ENCODE peak calls at places on chromosome X, in four cellular contexts. One of them, this sample, is unnamed.

GRCh38 chrX:48474127-48474526 is 1.9 kb upstream of the FTSJ1 start:
- DNase-seq in body of pancreas: no peak
- DNase-seq in K562: no peak
- DNase-seq in CD4-positive, alpha-beta T cell: no peak
- DNase-seq in this sample: no peak

GRCh38 chrX:12370444-12371089 is 232.3 kb downstream of the FRMPD4 start:
- DNase-seq in K562: no peak
- DNase-seq in body of pancreas: no peak
- DNase-seq in CD4-positive, alpha-beta T cell: no peak
- DNase-seq in this sample: peak; percentile 57

GRCh38 chrX:24846551-24847170 is 152.9 kb downstream of the POLA1 start:
- DNase-seq in CD4-positive, alpha-beta T cell: no peak
- DNase-seq in K562: no peak
- DNase-seq in body of pancreas: no peak
- DNase-seq in this sample: peak; percentile 31

GRCh38 chrX:112830540-112830939 is 10.1 kb downstream of the AMOT start:
- DNase-seq in CD4-positive, alpha-beta T cell: no peak
- DNase-seq in K562: no peak
- DNase-seq in body of pancreas: no peak
- DNase-seq in this sample: no peak

GRCh38 chrX:53246231-53246630 is 21.2 kb upstream of the KDM5C start:
- DNase-seq in K562: no peak
- DNase-seq in body of pancreas: no peak
- DNase-seq in CD4-positive, alpha-beta T cell: no peak
- DNase-seq in this sample: peak; percentile 60

GRCh38 chrX:153755136-153755535 is 8.9 kb upstream of the PLXNB3 start:
- DNase-seq in body of pancreas: no peak
- DNase-seq in CD4-positive, alpha-beta T cell: no peak
- DNase-seq in K562: no peak
- DNase-seq in this sample: no peak

GRCh38 chrX:9231491-9231890 is 197.6 kb upstream of the FAM9B start:
- DNase-seq in K562: no peak
- DNase-seq in CD4-positive, alpha-beta T cell: no peak
- DNase-seq in body of pancreas: no peak
- DNase-seq in this sample: no peak

GRCh38 chrX:137575596-137576255 is 9.8 kb downstream of the ZIC3 start:
- DNase-seq in body of pancreas: no peak
- DNase-seq in CD4-positive, alpha-beta T cell: no peak
- DNase-seq in K562: no peak
- DNase-seq in this sample: no peak

GRCh38 chrX:136541294-136541693 is 9.3 kb downstream of the VGLL1 start:
- DNase-seq in CD4-positive, alpha-beta T cell: no peak
- DNase-seq in K562: no peak
- DNase-seq in body of pancreas: no peak
- DNase-seq in this sample: no peak

GRCh38 chrX:43380704-43381103 is 275.4 kb upstream of the MAOA start:
- DNase-seq in CD4-positive, alpha-beta T cell: no peak
- DNase-seq in body of pancreas: no peak
- DNase-seq in K562: no peak
- DNase-seq in this sample: no peak

GRCh38 chrX:47264507-47265173 is 31.8 kb downstream of the USP11 start:
- DNase-seq in CD4-positive, alpha-beta T cell: no peak
- DNase-seq in K562: peak; percentile 25
- DNase-seq in body of pancreas: no peak
- DNase-seq in this sample: peak; percentile 54

GRCh38 chrX:114581528-114582263 is 2.2 kb upstream of the HTR2C start:
- DNase-seq in CD4-positive, alpha-beta T cell: no peak
- DNase-seq in body of pancreas: no peak
- DNase-seq in K562: no peak
- DNase-seq in this sample: no peak

GRCh38 chrX:129768586-129769466 is 10.9 kb upstream of the SASH3 start:
- DNase-seq in CD4-positive, alpha-beta T cell: no peak
- DNase-seq in K562: no peak
- DNase-seq in body of pancreas: no peak
- DNase-seq in this sample: no peak

GRCh38 chrX:4963432-4963831 is 1250.0 kb upstream of the PRKX start:
- DNase-seq in body of pancreas: no peak
- DNase-seq in CD4-positive, alpha-beta T cell: no peak
- DNase-seq in K562: no peak
- DNase-seq in this sample: no peak

GRCh38 chrX:10395643-10396042 is 224.7 kb downstream of the MID1 start:
- DNase-seq in body of pancreas: no peak
- DNase-seq in K562: no peak
- DNase-seq in CD4-positive, alpha-beta T cell: no peak
- DNase-seq in this sample: no peak

GRCh38 chrX:97494756-97495372 is 611.2 kb downstream of the RPA4 start:
- DNase-seq in body of pancreas: no peak
- DNase-seq in CD4-positive, alpha-beta T cell: no peak
- DNase-seq in K562: no peak
- DNase-seq in this sample: no peak

GRCh38 chrX:45850775-45851433 is 650.2 kb upstream of the DIPK2B start:
- DNase-seq in body of pancreas: peak; percentile 16
- DNase-seq in CD4-positive, alpha-beta T cell: peak; percentile 5
- DNase-seq in K562: no peak
- DNase-seq in this sample: peak; percentile 15

GRCh38 chrX:110146521-110146920 is 143.6 kb downstream of the TMEM164 start:
- DNase-seq in K562: peak; percentile 66
- DNase-seq in CD4-positive, alpha-beta T cell: no peak
- DNase-seq in body of pancreas: peak; percentile 45
- DNase-seq in this sample: peak; percentile 26

DNA sequence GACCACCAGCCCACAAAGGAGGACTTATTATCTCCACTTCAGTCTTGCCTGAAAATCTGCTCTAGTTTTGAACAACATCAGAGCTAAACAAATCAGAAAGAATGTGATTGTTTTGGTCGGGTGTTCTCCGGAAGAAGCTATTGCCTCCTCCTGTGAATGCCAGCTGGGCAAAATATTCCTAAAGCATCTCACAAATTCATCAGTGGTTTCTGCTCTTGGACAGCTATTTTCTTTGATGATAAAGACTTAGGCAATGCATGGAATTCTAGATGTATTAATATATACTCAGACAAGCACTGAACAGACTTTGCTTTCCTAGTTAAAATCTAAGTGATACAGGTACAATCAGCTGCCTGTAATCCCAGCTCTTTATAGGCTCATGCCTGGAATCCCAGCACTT is 71.8 kb downstream of the ASMT start:
- DNase-seq in CD4-positive, alpha-beta T cell: no peak
- DNase-seq in K562: no peak
- DNase-seq in body of pancreas: no peak
- DNase-seq in this sample: no peak
- H3K27ac ChIP-seq in CD4-positive, alpha-beta T cell: no peak overlapping the region
- H3K27ac ChIP-seq in K562: no peak overlapping the region
- H3K27ac ChIP-seq in body of pancreas: no peak overlapping the region
- H3K27ac ChIP-seq in this sample: no peak overlapping the region

GRCh38 chrX:72572248-72573157 is at the start of gene HDAC8:
- DNase-seq in CD4-positive, alpha-beta T cell: peak; percentile 9
- DNase-seq in K562: peak; percentile 62
- DNase-seq in body of pancreas: peak; percentile 58
- DNase-seq in this sample: peak; percentile 77

GRCh38 chrX:72576161-72576896 is 3.7 kb upstream of the HDAC8 start:
- DNase-seq in K562: no peak
- DNase-seq in body of pancreas: peak; percentile 36
- DNase-seq in CD4-positive, alpha-beta T cell: no peak
- DNase-seq in this sample: peak; percentile 41

GRCh38 chrX:72569786-72570185 is 2.9 kb downstream of the HDAC8 start:
- DNase-seq in CD4-positive, alpha-beta T cell: no peak
- DNase-seq in body of pancreas: no peak
- DNase-seq in K562: no peak
- DNase-seq in this sample: no peak

GRCh38 chrX:72568406-72569092 is 4.1 kb downstream of the HDAC8 start:
- DNase-seq in CD4-positive, alpha-beta T cell: no peak
- DNase-seq in K562: no peak
- DNase-seq in body of pancreas: no peak
- DNase-seq in this sample: no peak

GRCh38 chrX:72573158-72573511 is 492 bp upstream of the HDAC8 start:
- DNase-seq in CD4-positive, alpha-beta T cell: no peak
- DNase-seq in K562: peak; percentile 16
- DNase-seq in body of pancreas: no peak
- DNase-seq in this sample: no peak
- TF ChIP-seq CTCF in CD4-positive, alpha-beta T cell: no peak
- TF ChIP-seq CTCF in K562: no peak
- TF ChIP-seq CTCF in body of pancreas: no peak
- TF ChIP-seq CTCF in this sample: no peak

GRCh38 chrX:133561251-133561650 is 146.0 kb upstream of the GPC4 start:
- DNase-seq in K562: no peak
- DNase-seq in CD4-positive, alpha-beta T cell: no peak
- DNase-seq in body of pancreas: no peak
- DNase-seq in this sample: no peak
- H3K27ac ChIP-seq in K562: no peak overlapping the region
- H3K27ac ChIP-seq in CD4-positive, alpha-beta T cell: no peak overlapping the region
- H3K27ac ChIP-seq in body of pancreas: no peak overlapping the region
- H3K27ac ChIP-seq in this sample: no peak overlapping the region

GRCh38 chrX:30489323-30489722 is 88.2 kb downstream of the TASL start:
- DNase-seq in K562: no peak
- DNase-seq in CD4-positive, alpha-beta T cell: no peak
- DNase-seq in body of pancreas: no peak
- DNase-seq in this sample: peak; percentile 43

GRCh38 chrX:30483996-30484395 is 93.6 kb downstream of the TASL start:
- DNase-seq in CD4-positive, alpha-beta T cell: no peak
- DNase-seq in body of pancreas: no peak
- DNase-seq in K562: no peak
- DNase-seq in this sample: no peak

GRCh38 chrX:30493348-30493747 is 84.2 kb downstream of the TASL start:
- DNase-seq in body of pancreas: no peak
- DNase-seq in K562: no peak
- DNase-seq in CD4-positive, alpha-beta T cell: no peak
- DNase-seq in this sample: no peak

GRCh38 chrX:30488092-30488491 is 89.5 kb downstream of the TASL start:
- DNase-seq in K562: no peak
- DNase-seq in CD4-positive, alpha-beta T cell: no peak
- DNase-seq in body of pancreas: no peak
- DNase-seq in this sample: peak; percentile 17
- TF ChIP-seq CTCF in K562: no peak
- TF ChIP-seq CTCF in CD4-positive, alpha-beta T cell: no peak
- TF ChIP-seq CTCF in body of pancreas: no peak
- TF ChIP-seq CTCF in this sample: peak; percentile 25

GRCh38 chrX:151984891-151985290 is 10.4 kb upstream of the GABRE start:
- DNase-seq in body of pancreas: no peak
- DNase-seq in K562: no peak
- DNase-seq in CD4-positive, alpha-beta T cell: no peak
- DNase-seq in this sample: no peak
- H3K27ac ChIP-seq in body of pancreas: no peak overlapping the region
- H3K27ac ChIP-seq in K562: peak overlapping the region; percentile 45
- H3K27ac ChIP-seq in CD4-positive, alpha-beta T cell: no peak overlapping the region
- H3K27ac ChIP-seq in this sample: no peak overlapping the region

GRCh38 chrX:683572-683971 is 53.0 kb downstream of the SHOX start:
- DNase-seq in CD4-positive, alpha-beta T cell: no peak
- DNase-seq in body of pancreas: no peak
- DNase-seq in K562: no peak
- DNase-seq in this sample: no peak
- TF ChIP-seq CTCF in CD4-positive, alpha-beta T cell: no peak
- TF ChIP-seq CTCF in body of pancreas: no peak
- TF ChIP-seq CTCF in K562: no peak
- TF ChIP-seq CTCF in this sample: no peak

This sample was measured in testis.